ENCODE peak calls at places on chromosomes 13 and 19, in five cellular contexts. L, N, W, R and H are unnamed samples.

GRCh38 chr13:98214008-98214643 is 37.1 kb upstream of the RNF113B start:
- DNase-seq in R (no peak), L (no peak), W (peak; percentile 43), N (no peak), H (no peak)

GRCh38 chr19:38514812-38515633 is 81.5 kb downstream of the RYR1 start:
- DNase-seq in W (peak; percentile 83), N (peak; percentile 87), L (peak; percentile 71), R (peak; percentile 24), H (no peak)

GRCh38 chr13:100751826-100752225 is 77.2 kb upstream of the TMTC4 start:
- DNase-seq in L (no peak), N (no peak), W (no peak), R (no peak), H (no peak)

GRCh38 chr13:82439159-82439904 is 1442.9 kb downstream of the SLITRK1 start:
- DNase-seq in W (no peak), N (no peak), R (no peak), L (no peak), H (no peak)

GRCh38 chr13:60756306-60756705 is 359.3 kb downstream of the TDRD3 start:
- DNase-seq in L (no peak), W (no peak), N (no peak), R (no peak), H (no peak)

GRCh38 chr13:94129490-94129894 is 350.0 kb downstream of the DCT start:
- DNase-seq in L (no peak), N (no peak), R (no peak), W (no peak), H (no peak)

GRCh38 chr19:40673377-40673776 is 17.1 kb downstream of the NUMBL start:
- DNase-seq in R (no peak), L (no peak), W (no peak), N (no peak), H (no peak)

GRCh38 chr13:41079725-41080124 is 18.4 kb downstream of the WBP4 start:
- DNase-seq in L (no peak), W (no peak), R (no peak), N (no peak), H (no peak)

GRCh38 chr19:1568320-1569019 is at the start of gene MEX3D:
- DNase-seq in N (peak; percentile 88), W (peak; percentile 87), R (peak; percentile 9), L (peak; percentile 83), H (no peak)

GRCh38 chr13:97250560-97250959 is 28.4 kb downstream of the MBNL2 start:
- DNase-seq in R (no peak), L (no peak), W (no peak), N (no peak), H (no peak)

DNA sequence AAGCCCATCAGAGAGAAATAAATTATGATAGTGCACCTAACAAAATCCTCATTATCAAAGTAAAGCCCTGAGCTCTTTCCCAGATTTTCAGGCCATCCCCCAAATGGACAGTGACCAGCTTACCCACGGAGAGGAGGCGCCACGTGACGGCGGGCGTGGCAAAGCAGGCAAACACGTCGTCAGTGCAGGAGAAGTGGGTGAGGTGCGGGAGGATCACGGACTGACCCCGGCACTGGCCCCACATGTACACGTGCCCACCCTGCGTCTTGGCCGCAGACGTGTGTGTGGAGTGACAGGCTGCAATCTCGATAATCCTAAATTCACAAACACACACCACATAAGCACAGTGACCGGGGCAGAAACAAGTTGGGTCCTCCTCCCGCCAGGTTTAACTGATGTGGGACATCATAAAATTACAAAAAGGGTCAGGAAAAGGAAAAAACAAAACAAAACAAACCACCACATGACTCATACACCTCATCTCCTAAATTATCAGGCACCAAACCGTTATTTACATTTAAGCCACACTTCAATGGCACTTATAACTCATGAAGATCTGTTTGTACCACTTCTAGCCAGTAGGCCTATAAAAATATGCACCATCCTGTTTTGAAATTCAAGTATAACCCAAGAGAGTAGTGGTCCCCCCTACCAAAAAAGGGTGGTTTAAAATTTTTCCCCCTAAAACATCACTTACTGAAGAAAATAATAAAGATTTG is 30.1 kb downstream of the RCBTB2 start:
- DNase-seq in W (no peak), L (no peak), N (no peak), R (no peak), H (no peak)
- TF ChIP-seq CTCF in W (no peak), L (no peak), N (no peak), R (no peak), H (no peak)

GRCh38 chr13:84574851-84575250 is 692.6 kb upstream of the SLITRK1 start:
- DNase-seq in N (no peak), R (peak; percentile 12), W (no peak), L (no peak), H (no peak)
- TF ChIP-seq CTCF in N (no peak), R (peak; percentile 44), W (no peak), L (no peak), H (peak; percentile 88)

DNA sequence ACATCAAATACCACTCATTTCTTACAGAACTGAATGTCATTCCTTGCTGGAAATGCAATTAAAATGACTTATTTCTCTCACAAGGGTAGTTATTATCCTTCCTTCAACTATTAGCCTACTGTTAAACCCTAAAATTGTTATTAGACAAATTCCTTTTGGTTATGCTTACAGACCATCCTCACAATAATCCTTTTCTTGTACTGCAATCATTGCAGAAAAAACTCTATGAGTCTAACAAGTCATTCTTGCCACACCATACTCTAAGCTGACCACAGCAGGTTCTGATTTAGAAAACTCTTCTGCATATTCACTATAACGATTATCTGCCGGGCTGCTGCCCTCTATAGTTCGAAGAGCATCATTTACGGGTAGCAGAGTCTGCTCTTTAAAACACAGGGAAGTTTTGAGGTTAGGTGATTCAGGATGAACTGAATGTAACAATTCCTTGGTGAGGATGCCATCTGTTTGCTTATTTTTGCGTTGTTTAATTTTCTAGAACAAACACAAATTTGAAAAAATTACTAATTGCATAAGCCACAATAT is 38.2 kb downstream of the MTMR6 start:
- DNase-seq in W (no peak), L (no peak), N (no peak), R (peak; percentile 36), H (no peak)
- TF ChIP-seq CTCF in W (peak; percentile 49), L (peak; percentile 38), N (no peak), R (peak; percentile 68), H (peak; percentile 72)

GRCh38 chr13:46150134-46150693 is 31.8 kb downstream of the LCP1 start:
- DNase-seq in W (no peak), R (no peak), L (no peak), N (no peak), H (no peak)

GRCh38 chr13:46143239-46143701 is 38.4 kb upstream of the CPB2 start:
- DNase-seq in N (no peak), L (no peak), R (no peak), W (no peak), H (no peak)

GRCh38 chr13:46145950-46146349 is 36.0 kb downstream of the LCP1 start:
- DNase-seq in R (no peak), W (no peak), N (no peak), L (no peak), H (no peak)

GRCh38 chr13:46149272-46150133 is 32.5 kb downstream of the LCP1 start:
- DNase-seq in W (no peak), L (no peak), R (peak; percentile 64), N (no peak), H (no peak)

DNA sequence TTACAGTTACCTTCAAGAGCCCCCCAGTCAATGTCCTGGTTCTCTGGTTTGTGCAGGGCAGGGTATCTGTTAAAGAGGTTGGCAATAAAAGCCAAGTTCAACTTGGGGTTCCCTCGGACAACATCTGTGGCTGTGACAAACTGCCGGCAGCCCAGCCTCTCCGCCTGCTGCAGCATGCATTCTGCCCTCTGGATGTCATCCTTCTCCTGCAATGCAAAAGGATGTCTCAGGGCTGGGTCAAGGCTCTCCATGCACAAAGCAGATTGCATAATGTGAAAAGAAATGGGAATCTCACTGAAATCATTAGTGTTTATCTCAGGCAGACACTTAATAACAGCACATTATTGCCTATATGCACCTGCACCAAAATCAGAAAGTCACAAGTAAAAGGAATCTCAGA is 35.1 kb downstream of the LCP1 start:
- DNase-seq in N (no peak), W (peak; percentile 32), R (peak; percentile 22), L (no peak), H (no peak)
- TF ChIP-seq CTCF in N (no peak), W (peak; percentile 17), R (peak; percentile 70), L (peak; percentile 47), H (peak; percentile 65)